ENCODE peak calls at places on chromosomes 1 and 21, in eight cellular contexts. M, I, Y, J, L, R, T and A are unnamed samples.

GRCh38 chr1:200336111-200336845 is 73.6 kb downstream of the ZNF281 start:
- DNase-seq in M (no peak), I (no peak), Y (no peak), J (peak; percentile 8), L (peak; percentile 70), R (no peak), T (no peak), A (no peak)

GRCh38 chr1:62735491-62736171 is 47.4 kb upstream of the DOCK7 start:
- DNase-seq in M (no peak), I (no peak), Y (no peak), J (no peak), L (peak; percentile 82), R (no peak), T (no peak), A (no peak)

GRCh38 chr1:114585221-114585620 is 3.8 kb upstream of the BCAS2 start:
- DNase-seq in M (no peak), I (no peak), Y (no peak), J (no peak), L (peak; percentile 20), R (no peak), T (no peak), A (no peak)

GRCh38 chr1:154860154-154860870 is 9.8 kb downstream of the KCNN3 start:
- DNase-seq in M (peak; percentile 62), I (no peak), Y (no peak), J (no peak), L (no peak), R (no peak), T (no peak), A (no peak)

GRCh38 chr1:186745531-186746146 is 65.4 kb upstream of the PTGS2 start:
- DNase-seq in M (no peak), I (no peak), Y (no peak), J (no peak), L (no peak), R (no peak), T (no peak), A (no peak)

GRCh38 chr1:7670334-7671145 is 100.6 kb upstream of the VAMP3 start:
- DNase-seq in M (no peak), I (no peak), Y (no peak), J (no peak), L (no peak), R (no peak), T (peak; percentile 87), A (no peak)

GRCh38 chr1:115714572-115715141 is 53.9 kb downstream of the CASQ2 start:
- DNase-seq in M (peak; percentile 63), I (peak; percentile 81), Y (no peak), J (peak; percentile 78), L (no peak), R (no peak), T (no peak), A (no peak)

GRCh38 chr1:47856994-47857393 is 140.2 kb downstream of the TRABD2B start:
- DNase-seq in M (no peak), I (no peak), Y (no peak), J (peak; percentile 25), L (no peak), R (no peak), T (no peak), A (no peak)

GRCh38 chr21:38277501-38278111 is 20.8 kb downstream of the KCNJ15 start:
- DNase-seq in M (no peak), I (no peak), Y (no peak), J (no peak), L (peak; percentile 100), R (no peak), T (peak; percentile 60), A (no peak)

DNA sequence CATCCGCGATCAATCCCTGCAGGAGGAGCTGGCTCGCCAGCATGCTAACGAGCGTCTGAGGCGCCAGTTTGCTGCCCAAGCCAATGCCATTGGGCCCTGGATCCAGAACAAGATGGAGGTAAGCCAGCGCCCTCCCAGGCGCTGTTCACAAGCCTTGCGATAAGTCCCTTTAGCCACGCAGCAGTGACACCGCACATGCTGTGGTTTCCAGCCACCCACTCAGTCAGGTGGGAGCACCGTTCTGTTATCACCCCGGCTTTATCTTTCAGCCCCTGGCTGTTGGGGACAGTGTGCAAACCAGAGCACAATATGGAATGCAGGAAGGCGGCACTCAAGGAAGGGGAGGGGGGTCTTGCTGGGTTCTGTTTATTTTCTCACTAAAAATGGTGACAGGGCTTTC is 41.1 kb upstream of the MTR start:
- DNase-seq in M (no peak), I (no peak), Y (no peak), J (no peak), L (no peak), R (peak; percentile 8), T (no peak), A (no peak)
- H3K27ac ChIP-seq in M (no peak overlapping the region), I (no peak overlapping the region), Y (no peak overlapping the region), J (no peak overlapping the region), L (no peak overlapping the region), R (no peak overlapping the region), T (no peak overlapping the region), A (no peak overlapping the region)

GRCh38 chr1:30133414-30134055 is 589.9 kb downstream of the MATN1 start:
- DNase-seq in M (no peak), I (no peak), Y (no peak), J (peak; percentile 58), L (no peak), R (no peak), T (no peak), A (no peak)
- H3K27ac ChIP-seq in M (no peak overlapping the region), I (no peak overlapping the region), Y (no peak overlapping the region), J (no peak overlapping the region), L (no peak overlapping the region), R (no peak overlapping the region), T (no peak overlapping the region), A (no peak overlapping the region)

GRCh38 chr1:23958810-23959460 is 693 bp upstream of the PNRC2 start:
- DNase-seq in M (peak; percentile 93), I (peak; percentile 83), Y (peak; percentile 92), J (peak; percentile 91), L (peak; percentile 90), R (peak; percentile 14), T (peak; percentile 70), A (peak; percentile 89)
- H3K27ac ChIP-seq in M (peak overlapping the region; percentile 99), I (peak overlapping the region; percentile 100), Y (peak overlapping the region; percentile 95), J (peak overlapping the region; percentile 99), L (peak overlapping the region; percentile 67), R (peak overlapping the region; percentile 99), T (peak overlapping the region; percentile 96), A (peak overlapping the region; percentile 97)

GRCh38 chr1:31666290-31666963 is 21.8 kb upstream of the PEF1 start:
- DNase-seq in M (peak; percentile 81), I (no peak), Y (no peak), J (peak; percentile 50), L (peak; percentile 46), R (no peak), T (peak; percentile 21), A (no peak)
- H3K27ac ChIP-seq in M (peak overlapping the region; percentile 64), I (peak overlapping the region; percentile 56), Y (no peak overlapping the region), J (no peak overlapping the region), L (peak overlapping the region; percentile 5), R (peak overlapping the region; percentile 53), T (peak overlapping the region; percentile 77), A (no peak overlapping the region)

GRCh38 chr1:30738670-30739559 is 15.5 kb upstream of the MATN1 start:
- DNase-seq in M (no peak), I (no peak), Y (no peak), J (no peak), L (no peak), R (no peak), T (no peak), A (no peak)
- H3K27ac ChIP-seq in M (no peak overlapping the region), I (no peak overlapping the region), Y (peak overlapping the region; percentile 57), J (no peak overlapping the region), L (no peak overlapping the region), R (no peak overlapping the region), T (no peak overlapping the region), A (peak overlapping the region; percentile 94)

GRCh38 chr1:100614570-100614969 is 76.6 kb downstream of the GPR88 start:
- DNase-seq in M (no peak), I (no peak), Y (no peak), J (no peak), L (no peak), R (no peak), T (no peak), A (peak; percentile 28)

GRCh38 chr1:100612540-100612939 is 74.6 kb downstream of the GPR88 start:
- DNase-seq in M (no peak), I (no peak), Y (no peak), J (no peak), L (no peak), R (no peak), T (no peak), A (no peak)

GRCh38 chr1:100613817-100614559 is 76.0 kb downstream of the GPR88 start:
- DNase-seq in M (no peak), I (no peak), Y (peak; percentile 21), J (no peak), L (no peak), R (no peak), T (no peak), A (peak; percentile 50)

GRCh38 chr1:100615686-100616085 is 77.7 kb downstream of the GPR88 start:
- DNase-seq in M (no peak), I (no peak), Y (no peak), J (no peak), L (no peak), R (no peak), T (no peak), A (no peak)

DNA sequence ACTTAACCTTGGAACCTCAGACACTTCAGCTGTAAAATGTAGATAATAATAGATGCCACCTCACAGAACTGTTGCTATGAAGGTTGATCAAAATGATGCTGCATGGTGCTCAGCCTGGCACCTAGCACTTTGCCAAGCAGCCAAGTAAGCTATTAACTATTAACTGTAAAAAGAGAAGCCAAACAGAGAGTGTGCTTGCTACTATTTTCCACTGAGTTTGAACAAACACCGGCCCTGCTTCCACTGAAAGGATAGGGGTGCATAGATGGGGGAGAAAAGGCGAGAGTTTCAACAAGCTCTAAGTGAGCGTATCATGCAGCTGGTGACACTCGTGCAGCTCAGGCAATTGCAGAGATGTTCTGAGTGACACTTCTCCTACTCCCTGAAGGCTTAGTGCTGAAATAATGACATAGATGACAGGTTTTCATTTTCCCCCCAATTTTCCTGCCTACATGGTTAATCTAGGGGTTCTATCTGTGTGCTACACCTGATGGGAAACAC is 78.2 kb downstream of the GPR88 start:
- DNase-seq in M (no peak), I (no peak), Y (no peak), J (no peak), L (no peak), R (no peak), T (no peak), A (no peak)
- H3K27ac ChIP-seq in M (no peak overlapping the region), I (no peak overlapping the region), Y (no peak overlapping the region), J (no peak overlapping the region), L (no peak overlapping the region), R (no peak overlapping the region), T (no peak overlapping the region), A (no peak overlapping the region)